ENCODE peak calls at places on chromosomes 4 and X, in four cellular contexts. V is GM18507; U is fibroblast of the conjunctiva; J is activated CD8-positive, alpha-beta memory T cell treated with anti-CD3 and anti-CD28 coated beads for 4 hours. N is an unnamed sample.

GRCh38 chrX:76076124-76076523 is 96.7 kb upstream of the PBDC1 start:
- DNase-seq in J (no peak), V (no peak), U (no peak), N (no peak)

GRCh38 chr4:108540536-108540935 is 79.8 kb upstream of the RPL34 start:
- DNase-seq in J (no peak), V (no peak), U (no peak), N (no peak)

GRCh38 chrX:17409566-17410290 is 34.7 kb downstream of the NHS start:
- DNase-seq in U (no peak), V (no peak), J (no peak), N (no peak)

GRCh38 chr4:2353222-2354107 is 65.0 kb downstream of the ZFYVE28 start:
- DNase-seq in V (no peak), J (no peak), U (no peak), N (no peak)

GRCh38 chr4:16516796-16517413 is 290.6 kb upstream of the TAPT1 start:
- DNase-seq in U (peak), J (no peak), V (no peak), N (no peak)

GRCh38 chrX:2620576-2620975 is 70.5 kb upstream of the CD99 start:
- DNase-seq in V (no peak), J (no peak), U (no peak), N (no peak)

GRCh38 chr4:85955614-85956295 is 404.1 kb downstream of the MAPK10 start:
- DNase-seq in J (no peak), U (no peak), V (no peak), N (no peak)

GRCh38 chrX:45743081-45743533 is 542.4 kb upstream of the DIPK2B start:
- DNase-seq in V (no peak), J (no peak), U (peak), N (no peak)

GRCh38 chr4:164440196-164440595 is 313.7 kb upstream of the SMIM31 start:
- DNase-seq in J (no peak), V (no peak), U (no peak), N (no peak)

N was measured in GM12878.